ENCODE peak calls at places on chromosomes 13 and 19, in five cellular contexts. G is OCI-LY7, Q is GM19239, E is ELR, M is foreskin fibroblast. V is an unnamed sample.

GRCh38 chr13:73870970-73871935 is 263.0 kb downstream of the KLF12 start:
- DNase-seq in G (no peak), Q (no peak), M (peak), E (peak), V (peak)

GRCh38 chr19:38849746-38850230 is at the start of gene HNRNPL:
- DNase-seq in Q (peak), E (no peak), M (no peak), G (no peak), V (no peak)

GRCh38 chr19:19451429-19452240 is 46.2 kb downstream of the GATAD2A start:
- DNase-seq in M (no peak), G (no peak), Q (no peak), E (no peak), V (no peak)

GRCh38 chr13:32629313-32629712 is 43.1 kb downstream of the PDS5B start:
- DNase-seq in M (no peak), G (no peak), E (no peak), Q (no peak), V (no peak)

GRCh38 chr19:56105090-56105701 is 15.9 kb downstream of the ZNF787 start:
- DNase-seq in Q (peak), M (peak), G (no peak), E (no peak), V (no peak)

GRCh38 chr13:31896427-31896826 is 135.1 kb upstream of the FRY start:
- DNase-seq in M (peak), Q (no peak), G (no peak), E (peak), V (no peak)

GRCh38 chr13:29905845-29906244 is 55.4 kb upstream of the UBL3 start:
- DNase-seq in Q (no peak), M (no peak), E (no peak), G (no peak), V (no peak)

GRCh38 chr13:111114362-111115050 is 604 bp upstream of the ARHGEF7 start:
- DNase-seq in G (no peak), Q (peak), E (peak), M (peak), V (no peak)

GRCh38 chr13:25141042-25141441 is 31.0 kb downstream of the AMER2 start:
- DNase-seq in E (no peak), Q (no peak), G (no peak), M (no peak), V (no peak)

GRCh38 chr13:111534646-111535461 is 214.4 kb downstream of the TEX29 start:
- DNase-seq in M (no peak), Q (no peak), G (no peak), E (no peak), V (no peak)

GRCh38 chr13:53068841-53069520 is 40.4 kb downstream of the OLFM4 start:
- DNase-seq in G (no peak), Q (no peak), M (no peak), E (no peak), V (no peak)

GRCh38 chr13:104171132-104171531 is 1104.9 kb upstream of the SLC10A2 start:
- DNase-seq in E (peak), G (no peak), Q (no peak), M (no peak), V (no peak)

GRCh38 chr19:18157465-18158063 is 4.6 kb downstream of the PIK3R2 start:
- DNase-seq in E (no peak), M (no peak), Q (no peak), G (peak), V (no peak)

GRCh38 chr13:55244991-55245644 is 1895.6 kb upstream of the PRR20A start:
- DNase-seq in Q (no peak), M (no peak), E (no peak), G (no peak), V (peak)

GRCh38 chr19:30387311-30388115 is 15.3 kb downstream of the ZNF536 start:
- DNase-seq in M (no peak), E (no peak), G (no peak), Q (no peak), V (no peak)

GRCh38 chr13:46905249-46905648 is 8.4 kb upstream of the HTR2A start:
- DNase-seq in E (peak), G (peak), Q (no peak), M (peak), V (no peak)

GRCh38 chr19:17063412-17063811 is 11.8 kb downstream of the HAUS8 start:
- DNase-seq in E (no peak), M (no peak), Q (no peak), G (no peak), V (no peak)

GRCh38 chr19:1395194-1396018 is 5.9 kb downstream of the GAMT start:
- DNase-seq in Q (no peak), G (no peak), M (no peak), E (no peak), V (no peak)

GRCh38 chr13:111171629-111172028 is 56.5 kb downstream of the ARHGEF7 start:
- DNase-seq in Q (no peak), G (no peak), M (peak), E (no peak), V (no peak)